ENCODE peak calls at places on chromosomes 13 and 19, in five cellular contexts. V, Z, O, F and W are unnamed samples.

GRCh38 chr13:76336889-76337844 is 549.0 kb downstream of the KCTD12 start:
- DNase-seq in V (peak; percentile 14), Z (no peak), O (no peak), F (no peak), W (no peak)

GRCh38 chr13:64855506-64855905 is 2374.6 kb downstream of the PCDH9 start:
- DNase-seq in V (peak; percentile 53), Z (peak; percentile 54), O (peak; percentile 37), F (peak; percentile 37), W (no peak)

GRCh38 chr19:42252365-42253244 is 2.3 kb downstream of the ERF start:
- DNase-seq in V (peak; percentile 81), Z (peak; percentile 47), O (peak; percentile 60), F (peak; percentile 68), W (peak; percentile 33)

GRCh38 chr19:47315125-47315821 is 5.6 kb downstream of the C5AR1 start:
- DNase-seq in V (peak; percentile 95), Z (peak; percentile 99), O (peak; percentile 78), F (peak; percentile 97), W (peak; percentile 67)

GRCh38 chr19:31387662-31388175 is 38.5 kb upstream of the TSHZ3 start:
- DNase-seq in V (no peak), Z (no peak), O (no peak), F (no peak), W (no peak)

GRCh38 chr13:99322297-99323103 is 15.3 kb upstream of the GPR183 start:
- DNase-seq in V (peak; percentile 84), Z (peak; percentile 79), O (no peak), F (peak; percentile 89), W (no peak)

GRCh38 chr13:48749699-48750473 is 96.2 kb downstream of the CYSLTR2 start:
- DNase-seq in V (peak; percentile 99), Z (peak; percentile 99), O (peak; percentile 76), F (peak; percentile 99), W (peak; percentile 85)

GRCh38 chr13:48686810-48687209 is 33.1 kb downstream of the CYSLTR2 start:
- DNase-seq in V (no peak), Z (no peak), O (no peak), F (no peak), W (no peak)

GRCh38 chr19:35716985-35717664 is 678 bp upstream of the KMT2B start:
- DNase-seq in V (peak; percentile 97), Z (peak; percentile 94), O (peak; percentile 98), F (peak; percentile 94), W (peak; percentile 82)

GRCh38 chr13:91331047-91331915 is 16.2 kb upstream of the MIR17HG start:
- DNase-seq in V (no peak), Z (no peak), O (no peak), F (no peak), W (no peak)

GRCh38 chr19:42010245-42011126 is 16.5 kb upstream of the ATP1A3 start:
- DNase-seq in V (peak; percentile 27), Z (peak; percentile 81), O (peak; percentile 37), F (peak; percentile 60), W (no peak)

GRCh38 chr19:38183227-38183914 is 40.7 kb downstream of the DPF1 start:
- DNase-seq in V (peak; percentile 25), Z (peak; percentile 23), O (peak; percentile 36), F (no peak), W (no peak)

GRCh38 chr19:56603829-56604228 is 8.7 kb downstream of the ZNF71 start:
- DNase-seq in V (no peak), Z (no peak), O (no peak), F (peak; percentile 24), W (no peak)

GRCh38 chr13:47109028-47109427 is 212.2 kb upstream of the HTR2A start:
- DNase-seq in V (no peak), Z (no peak), O (no peak), F (no peak), W (no peak)

GRCh38 chr19:49196527-49197240 is 39.1 kb downstream of the TRPM4 start:
- DNase-seq in V (no peak), Z (no peak), O (peak; percentile 62), F (no peak), W (peak; percentile 17)

GRCh38 chr13:33289966-33290365 is 4.4 kb upstream of the STARD13 start:
- DNase-seq in V (no peak), Z (no peak), O (no peak), F (peak; percentile 66), W (no peak)

GRCh38 chr13:39107484-39108040 is 69.3 kb downstream of the NHLRC3 start:
- DNase-seq in V (no peak), Z (no peak), O (no peak), F (no peak), W (no peak)

GRCh38 chr13:36834299-36834698 is 15.3 kb downstream of the RFXAP start:
- DNase-seq in V (no peak), Z (no peak), O (no peak), F (peak; percentile 71), W (no peak)

GRCh38 chr13:40595693-40596092 is 70.7 kb downstream of the FOXO1 start:
- DNase-seq in V (no peak), Z (peak; percentile 12), O (no peak), F (no peak), W (no peak)
- H3K4me1 ChIP-seq in V (peaks cover 2% of the 10 kb centered on the region), Z (no peaks in the 10 kb centered on the region), O (no peaks in the 10 kb centered on the region), F (no peaks in the 10 kb centered on the region), W (peaks cover 97% of the 10 kb centered on the region)

GRCh38 chr13:41762796-41763195 is 198.1 kb downstream of the VWA8 start:
- DNase-seq in V (no peak), Z (no peak), O (peak; percentile 4), F (no peak), W (no peak)

GRCh38 chr13:41764558-41764957 is 196.4 kb downstream of the VWA8 start:
- DNase-seq in V (no peak), Z (no peak), O (no peak), F (no peak), W (no peak)

GRCh38 chr13:41765813-41766212 is 195.1 kb downstream of the VWA8 start:
- DNase-seq in V (no peak), Z (no peak), O (no peak), F (no peak), W (no peak)

GRCh38 chr13:41765020-41765419 is 195.9 kb downstream of the VWA8 start:
- DNase-seq in V (no peak), Z (no peak), O (no peak), F (no peak), W (no peak)

GRCh38 chr13:41763772-41764171 is 197.1 kb downstream of the VWA8 start:
- DNase-seq in V (no peak), Z (peak; percentile 5), O (no peak), F (no peak), W (no peak)
- H3K4me1 ChIP-seq in V (no peaks in the 10 kb centered on the region), Z (no peaks in the 10 kb centered on the region), O (peaks cover 7% of the 10 kb centered on the region), F (peaks cover 5% of the 10 kb centered on the region), W (peaks cover 12% of the 10 kb centered on the region)

GRCh38 chr19:12727745-12728433 is 4.2 kb upstream of the TNPO2 start:
- DNase-seq in V (no peak), Z (no peak), O (no peak), F (no peak), W (no peak)
- H3K4me1 ChIP-seq in V (peaks cover 15% of the 10 kb centered on the region), Z (peaks cover 8% of the 10 kb centered on the region), O (peaks cover 2% of the 10 kb centered on the region), F (peaks cover 4% of the 10 kb centered on the region), W (peaks cover 25% of the 10 kb centered on the region)

GRCh38 chr19:12997225-12997966 is 2.1 kb downstream of the NFIX start:
- DNase-seq in V (no peak), Z (no peak), O (no peak), F (no peak), W (no peak)
- H3K4me1 ChIP-seq in V (peaks cover 19% of the 10 kb centered on the region), Z (peaks cover 12% of the 10 kb centered on the region), O (peaks cover 4% of the 10 kb centered on the region), F (peaks cover 22% of the 10 kb centered on the region), W (peaks cover 48% of the 10 kb centered on the region)

GRCh38 chr19:44904426-44904994 is 1.1 kb upstream of the APOE start:
- DNase-seq in V (no peak), Z (no peak), O (no peak), F (no peak), W (no peak)

GRCh38 chr19:44907613-44908012 is 2.0 kb downstream of the APOE start:
- DNase-seq in V (no peak), Z (no peak), O (no peak), F (no peak), W (no peak)

GRCh38 chr19:44903602-44904425 is 1.8 kb upstream of the APOE start:
- DNase-seq in V (peak; percentile 62), Z (peak; percentile 70), O (peak; percentile 65), F (peak; percentile 49), W (peak; percentile 25)

GRCh38 chr19:44903216-44903601 is 2.4 kb upstream of the APOE start:
- DNase-seq in V (no peak), Z (no peak), O (no peak), F (no peak), W (no peak)

DNA sequence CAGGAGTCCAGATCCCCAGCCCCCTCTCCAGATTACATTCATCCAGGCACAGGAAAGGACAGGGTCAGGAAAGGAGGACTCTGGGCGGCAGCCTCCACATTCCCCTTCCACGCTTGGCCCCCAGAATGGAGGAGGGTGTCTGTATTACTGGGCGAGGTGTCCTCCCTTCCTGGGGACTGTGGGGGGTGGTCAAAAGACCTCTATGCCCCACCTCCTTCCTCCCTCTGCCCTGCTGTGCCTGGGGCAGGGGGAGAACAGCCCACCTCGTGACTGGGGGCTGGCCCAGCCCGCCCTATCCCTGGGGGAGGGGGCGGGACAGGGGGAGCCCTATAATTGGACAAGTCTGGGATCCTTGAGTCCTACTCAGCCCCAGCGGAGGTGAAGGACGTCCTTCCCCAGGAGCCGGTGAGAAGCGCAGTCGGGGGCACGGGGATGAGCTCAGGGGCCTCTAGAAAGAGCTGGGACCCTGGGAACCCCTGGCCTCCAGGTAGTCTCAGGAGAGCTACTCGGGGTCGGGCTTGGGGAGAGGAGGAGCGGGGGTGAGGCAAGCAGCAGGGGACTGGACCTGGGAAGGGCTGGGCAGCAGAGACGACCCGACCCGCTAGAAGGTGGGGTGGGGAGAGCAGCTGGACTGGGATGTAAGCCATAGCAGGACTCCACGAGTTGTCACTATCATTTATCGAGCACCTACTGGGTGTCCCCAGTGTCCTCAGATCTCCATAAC is at the start of gene APOE:
- DNase-seq in V (peak; percentile 54), Z (peak; percentile 47), O (no peak), F (no peak), W (no peak)
- H3K4me1 ChIP-seq in V (peaks cover 15% of the 10 kb centered on the region), Z (no peaks in the 10 kb centered on the region), O (peaks cover 6% of the 10 kb centered on the region), F (peaks cover 3% of the 10 kb centered on the region), W (no peaks in the 10 kb centered on the region)

GRCh38 chr13:51817717-51818116 is 13.8 kb upstream of the DHRS12 start:
- DNase-seq in V (no peak), Z (no peak), O (no peak), F (no peak), W (no peak)

GRCh38 chr13:51818771-51819511 is 15.0 kb upstream of the DHRS12 start:
- DNase-seq in V (peak; percentile 12), Z (peak; percentile 49), O (no peak), F (peak; percentile 53), W (peak; percentile 78)

GRCh38 chr13:51819544-51819943 is 15.6 kb upstream of the DHRS12 start:
- DNase-seq in V (no peak), Z (no peak), O (no peak), F (no peak), W (no peak)

GRCh38 chr13:51816604-51817254 is 12.8 kb upstream of the DHRS12 start:
- DNase-seq in V (no peak), Z (no peak), O (no peak), F (no peak), W (no peak)

GRCh38 chr13:51818276-51818675 is 14.3 kb upstream of the DHRS12 start:
- DNase-seq in V (no peak), Z (no peak), O (no peak), F (no peak), W (no peak)
- H3K4me1 ChIP-seq in V (peaks cover 8% of the 10 kb centered on the region), Z (no peaks in the 10 kb centered on the region), O (peaks cover 5% of the 10 kb centered on the region), F (no peaks in the 10 kb centered on the region), W (peaks cover 16% of the 10 kb centered on the region)

GRCh38 chr19:1859319-1859718 is 4.1 kb downstream of the KLF16 start:
- DNase-seq in V (no peak), Z (no peak), O (no peak), F (no peak), W (no peak)
- H3K4me1 ChIP-seq in V (peaks cover 73% of the 10 kb centered on the region), Z (peaks cover 42% of the 10 kb centered on the region), O (peaks cover 67% of the 10 kb centered on the region), F (peaks cover 54% of the 10 kb centered on the region), W (peaks cover 21% of the 10 kb centered on the region)